ENCODE peak calls at places on chromosome 18, in seven cellular contexts. X is posterior cingulate gyrus, Y is OCI-LY7, C is Peyer's patch, U is COR-L47, O is hippocampal formation, R is HCT116. M is an unnamed sample.

GRCh38 chr18:44781890-44782289 is 101.2 kb downstream of the SETBP1 start:
- DNase-seq in X (no peak), Y (no peak), C (no peak), U (no peak), O (no peak), R (no peak), M (no peak)

GRCh38 chr18:76544511-76545350 is 49.7 kb upstream of the ZNF516 start:
- DNase-seq in X (no peak), Y (no peak), C (no peak), U (peak; percentile 22), O (no peak), R (no peak), M (peak; percentile 19)

GRCh38 chr18:9120796-9121195 is 15.8 kb upstream of the ANKRD12 start:
- DNase-seq in X (no peak), Y (no peak), C (no peak), U (no peak), O (no peak), R (no peak), M (no peak)

GRCh38 chr18:40056085-40056484 is 1898.9 kb upstream of the PIK3C3 start:
- DNase-seq in X (no peak), Y (no peak), C (no peak), U (no peak), O (no peak), R (no peak), M (no peak)

GRCh38 chr18:57579928-57580327 is 6.6 kb downstream of the FECH start:
- DNase-seq in X (no peak), Y (no peak), C (no peak), U (no peak), O (no peak), R (no peak), M (no peak)

GRCh38 chr18:25223899-25224607 is 127.9 kb downstream of the ZNF521 start:
- DNase-seq in X (no peak), Y (no peak), C (no peak), U (no peak), O (no peak), R (no peak), M (no peak)

GRCh38 chr18:12318857-12319256 is 10.8 kb downstream of the TUBB6 start:
- DNase-seq in X (no peak), Y (no peak), C (no peak), U (no peak), O (no peak), R (no peak), M (no peak)

GRCh38 chr18:54223568-54224241 is 764 bp downstream of the MBD2 start:
- DNase-seq in X (no peak), Y (peak; percentile 48), C (peak; percentile 88), U (peak; percentile 84), O (peak; percentile 14), R (peak; percentile 59), M (peak; percentile 56)

GRCh38 chr18:12886498-12887126 is 2.6 kb upstream of the PTPN2 start:
- DNase-seq in X (no peak), Y (peak; percentile 60), C (no peak), U (peak; percentile 12), O (no peak), R (no peak), M (peak; percentile 38)

GRCh38 chr18:5885337-5885736 is 10.0 kb downstream of the TMEM200C start:
- DNase-seq in X (no peak), Y (no peak), C (no peak), U (no peak), O (no peak), R (no peak), M (no peak)

GRCh38 chr18:76405761-76406356 is 89.2 kb downstream of the ZNF516 start:
- DNase-seq in X (no peak), Y (no peak), C (peak; percentile 69), U (peak; percentile 53), O (no peak), R (peak; percentile 27), M (peak; percentile 11)

GRCh38 chr18:6021341-6022088 is 126.2 kb upstream of the TMEM200C start:
- DNase-seq in X (no peak), Y (no peak), C (no peak), U (no peak), O (no peak), R (no peak), M (peak; percentile 93)

M was measured in MV-4-11.